ENCODE peak calls at places on chromosomes 13 and 19, in six cellular contexts. K is kidney epithelial cell, A is cardiac muscle cell, N is AG09309, W is cardiac fibroblast, Q is fibroblast of mammary gland. T is an unnamed sample.

GRCh38 chr13:113551081-113552000 is 33.2 kb upstream of the TFDP1 start:
- DNase-seq in A (no peak), N (no peak), W (no peak), K (no peak), Q (no peak), T (no peak)

GRCh38 chr13:52845766-52846566 is 2.5 kb downstream of the PCDH8 start:
- DNase-seq in A (peak), N (no peak), Q (no peak), W (peak), K (no peak), T (no peak)

GRCh38 chr19:47704024-47704423 is 9.2 kb upstream of the EHD2 start:
- DNase-seq in N (no peak), K (no peak), W (peak), A (no peak), Q (peak), T (no peak)

GRCh38 chr13:45297456-45298205 is 43.4 kb downstream of the TPT1 start:
- DNase-seq in K (no peak), Q (no peak), N (no peak), W (no peak), A (no peak), T (no peak)

GRCh38 chr19:56637976-56638555 is 4.9 kb upstream of the SMIM17 start:
- DNase-seq in K (peak), N (peak), Q (peak), A (peak), W (peak), T (peak)

GRCh38 chr19:21698215-21698614 is 69.2 kb downstream of the ZNF100 start:
- DNase-seq in Q (peak), A (peak), N (peak), K (no peak), W (peak), T (peak)

GRCh38 chr19:5369962-5370367 is 29.4 kb upstream of the PTPRS start:
- DNase-seq in A (peak), K (no peak), N (no peak), Q (peak), W (peak), T (peak)

GRCh38 chr13:45826741-45827140 is 24.8 kb downstream of the SIAH3 start:
- DNase-seq in N (no peak), K (no peak), W (no peak), A (peak), Q (no peak), T (no peak)

GRCh38 chr19:28168557-28168956 is 1044.4 kb downstream of the UQCRFS1 start:
- DNase-seq in N (no peak), A (no peak), Q (no peak), W (no peak), K (no peak), T (no peak)

GRCh38 chr13:73972503-73972902 is 161.7 kb downstream of the KLF12 start:
- DNase-seq in W (no peak), Q (no peak), K (no peak), N (no peak), A (no peak), T (no peak)

GRCh38 chr19:22088541-22089144 is 36.4 kb downstream of the ZNF257 start:
- DNase-seq in Q (no peak), W (no peak), K (no peak), N (no peak), A (no peak), T (no peak)

GRCh38 chr13:31807090-31807541 is 67.8 kb downstream of the RXFP2 start:
- DNase-seq in N (no peak), Q (peak), K (no peak), W (peak), A (no peak), T (peak)

GRCh38 chr19:18202759-18203407 is 959 bp downstream of the RAB3A start:
- DNase-seq in K (no peak), N (no peak), W (peak), Q (peak), A (peak), T (no peak)

GRCh38 chr13:99162543-99162942 is 38.1 kb upstream of the UBAC2 start:
- DNase-seq in Q (no peak), W (no peak), K (no peak), A (peak), N (no peak), T (no peak)

GRCh38 chr13:24038405-24038804 is 122.1 kb upstream of the SPATA13 start:
- DNase-seq in A (no peak), K (no peak), W (peak), N (no peak), Q (peak), T (no peak)

GRCh38 chr19:1875646-1876493 is 9.4 kb downstream of the ABHD17A start:
- DNase-seq in N (no peak), Q (peak), W (peak), K (peak), A (peak), T (peak)
- TF ChIP-seq CTCF in N (no peak), Q (no peak), W (no peak), K (no peak), A (no peak), T (no peak)

GRCh38 chr19:49559443-49559842 is 20.9 kb downstream of the NOSIP start:
- DNase-seq in A (no peak), W (no peak), K (no peak), Q (no peak), N (no peak), T (no peak)
- H3K4me3 ChIP-seq in A (no peak), W (no peak), K (no peak), Q (no peak), N (no peak), T (no peak)

DNA sequence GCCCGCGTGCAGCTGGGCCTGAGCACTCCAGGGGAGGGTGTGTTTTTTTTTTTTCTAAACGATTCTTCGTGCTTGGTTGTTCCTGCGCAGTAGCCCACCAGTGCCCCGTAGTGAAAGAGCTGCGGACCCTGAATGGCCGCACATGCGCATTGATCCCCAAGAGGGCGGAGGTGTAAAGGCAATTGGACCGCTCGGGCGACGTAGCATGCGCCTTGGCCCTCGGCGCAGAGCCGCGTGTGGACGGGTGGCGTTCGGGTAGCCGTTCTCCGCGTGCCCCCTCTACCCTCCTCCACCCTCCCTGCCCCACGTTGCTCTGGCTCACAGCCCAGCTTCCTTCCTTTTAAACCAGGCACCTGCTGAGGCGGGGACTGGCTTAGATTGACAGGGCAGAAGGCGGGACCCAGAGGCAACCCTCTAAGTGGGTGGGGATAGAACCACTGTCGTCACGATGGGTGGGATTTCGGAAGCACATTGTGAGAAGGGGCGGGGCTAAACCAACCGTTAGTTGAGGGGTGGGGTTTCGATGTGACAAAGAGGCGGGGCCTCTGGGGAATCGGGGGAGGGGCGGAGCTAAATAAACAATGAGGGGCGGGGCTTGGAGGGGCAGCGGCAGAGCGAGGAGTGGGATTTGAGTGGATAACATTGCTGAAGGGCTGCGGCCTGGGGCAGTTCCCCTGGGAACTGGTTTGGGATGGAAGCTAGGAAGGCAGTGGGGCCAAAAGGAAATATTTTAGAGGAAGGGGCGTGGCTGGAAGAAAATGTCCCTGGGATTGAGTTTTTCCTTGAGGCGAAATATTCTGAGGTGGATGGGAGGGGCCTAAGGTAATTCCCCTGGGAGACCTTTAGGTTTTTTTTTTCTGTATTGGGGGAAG is 543 bp upstream of the NUP62 start:
- DNase-seq in W (peak), Q (peak), N (peak), A (peak), K (peak), T (peak)
- TF ChIP-seq CTCF in W (peak), Q (no peak), N (peak), A (no peak), K (no peak), T (no peak)

GRCh38 chr19:50477751-50478515 is 1.3 kb upstream of the GARIN5A start:
- DNase-seq in W (no peak), A (no peak), K (no peak), N (no peak), Q (no peak), T (no peak)
- H3K4me3 ChIP-seq in W (no peak), A (no peak), K (no peak), N (no peak), Q (no peak), T (no peak)

T was measured in bronchial epithelial cell.